ENCODE peak calls at places on chromosomes 13 and 19, in five cellular contexts. M is astrocyte; Q is lower leg skin; Y is HEK293T; U is naive thymus-derived CD8-positive, alpha-beta T cell. E is an unnamed sample.

GRCh38 chr19:33395561-33396550 is 22.3 kb downstream of the CEBPG start:
- DNase-seq in M (peak), Q (no peak), Y (no peak), U (no peak), E (no peak)

GRCh38 chr13:75410207-75410606 is 71.8 kb downstream of the TBC1D4 start:
- DNase-seq in M (no peak), Q (no peak), Y (no peak), U (no peak), E (no peak)

GRCh38 chr13:35179494-35179893 is 237.4 kb downstream of the NBEA start:
- DNase-seq in M (peak), Q (no peak), Y (no peak), U (no peak), E (no peak)

GRCh38 chr13:49563513-49563912 is 21.8 kb downstream of the RCBTB1 start:
- DNase-seq in M (no peak), Q (no peak), Y (no peak), U (no peak), E (no peak)

GRCh38 chr19:2607712-2608601 is 94.5 kb downstream of the GNG7 start:
- DNase-seq in M (no peak), Q (no peak), Y (no peak), U (peak), E (peak)

GRCh38 chr13:42384265-42384664 is 112.3 kb downstream of the AKAP11 start:
- DNase-seq in M (peak), Q (no peak), Y (no peak), U (no peak), E (no peak)

GRCh38 chr13:38687246-38688229 is 661 bp downstream of the FREM2 start:
- DNase-seq in M (peak), Q (no peak), Y (peak), U (no peak), E (no peak)

GRCh38 chr13:46554971-46555370 is 2.0 kb downstream of the LRCH1 start:
- DNase-seq in M (no peak), Q (no peak), Y (no peak), U (peak), E (no peak)

GRCh38 chr19:2358548-2359173 is 1.4 kb upstream of the TMPRSS9 start:
- DNase-seq in M (no peak), Q (no peak), Y (no peak), U (no peak), E (no peak)

GRCh38 chr19:16861875-16862274 is 26.9 kb upstream of the F2RL3 start:
- DNase-seq in M (no peak), Q (no peak), Y (no peak), U (no peak), E (no peak)

GRCh38 chr13:78047151-78047550 is 128.5 kb upstream of the EDNRB start:
- DNase-seq in M (no peak), Q (no peak), Y (no peak), U (no peak), E (no peak)

GRCh38 chr13:99280166-99280565 is 22.0 kb upstream of the GPR18 start:
- DNase-seq in M (peak), Q (peak), Y (no peak), U (no peak), E (no peak)

GRCh38 chr13:20294497-20294896 is 62.4 kb upstream of the GJB6 start:
- DNase-seq in M (no peak), Q (no peak), Y (no peak), U (no peak), E (no peak)

GRCh38 chr19:3565177-3565576 is 7.6 kb upstream of the HMG20B start:
- DNase-seq in M (peak), Q (no peak), Y (no peak), U (no peak), E (no peak)

GRCh38 chr13:24272452-24273161 is 36.8 kb upstream of the C1QTNF9 start:
- DNase-seq in M (no peak), Q (no peak), Y (no peak), U (peak), E (no peak)

GRCh38 chr19:42247631-42248199 is 5.3 kb upstream of the GSK3A start:
- DNase-seq in M (no peak), Q (no peak), Y (no peak), U (no peak), E (no peak)

GRCh38 chr19:42360787-42361544 is 29.1 kb downstream of the CNFN start:
- DNase-seq in M (peak), Q (no peak), Y (no peak), U (no peak), E (no peak)

GRCh38 chr19:39224910-39225309 is 19.9 kb downstream of the IFNL3 start:
- DNase-seq in M (no peak), Q (no peak), Y (no peak), U (no peak), E (no peak)

GRCh38 chr19:12800873-12801465 is 631 bp downstream of the PRDX2 start:
- DNase-seq in M (no peak), Q (no peak), Y (no peak), U (no peak), E (no peak)

GRCh38 chr13:26563713-26564112 is 6.2 kb downstream of the WASF3 start:
- DNase-seq in M (no peak), Q (no peak), Y (no peak), U (no peak), E (no peak)

GRCh38 chr13:26562538-26562890 is 5.0 kb downstream of the WASF3 start:
- DNase-seq in M (peak), Q (no peak), Y (no peak), U (no peak), E (no peak)

GRCh38 chr13:82062772-82063171 is 1721.8 kb upstream of the SPRY2 start:
- DNase-seq in M (peak), Q (no peak), Y (no peak), U (no peak), E (no peak)

GRCh38 chr13:20442798-20443381 is 82.8 kb downstream of the CRYL1 start:
- DNase-seq in M (no peak), Q (no peak), Y (no peak), U (no peak), E (no peak)

GRCh38 chr19:38527466-38528136 is 90.2 kb downstream of the MAP4K1 start:
- DNase-seq in M (no peak), Q (no peak), Y (peak), U (no peak), E (no peak)

GRCh38 chr13:109884462-109884861 is 98.1 kb upstream of the IRS2 start:
- DNase-seq in M (no peak), Q (no peak), Y (no peak), U (no peak), E (no peak)

GRCh38 chr19:45800009-45800553 is 7.4 kb upstream of the DMWD start:
- DNase-seq in M (peak), Q (no peak), Y (no peak), U (no peak), E (no peak)